ENCODE peak calls at places on chromosomes 1 and 21, in ten cellular contexts. C, T, U, Z, M, W, O, B, I and P are unnamed samples.

GRCh38 chr1:153577624-153578051 is 12.0 kb upstream of the S100A2 start:
- DNase-seq in W (no peak), M (no peak), I (no peak), O (no peak), C (no peak), Z (no peak), T (no peak), B (no peak), U (no peak), P (no peak)

GRCh38 chr1:156881101-156881500 is 12.4 kb upstream of the PEAR1 start:
- DNase-seq in U (no peak), B (no peak), C (no peak), M (no peak), O (no peak), T (no peak), Z (no peak), I (no peak), W (no peak), P (no peak)

GRCh38 chr1:225965231-225965630 is 24.2 kb upstream of the LEFTY2 start:
- DNase-seq in U (no peak), O (no peak), W (no peak), C (no peak), Z (no peak), T (no peak), I (no peak), B (no peak), M (no peak), P (no peak)

GRCh38 chr1:44929556-44929955 is 56.8 kb downstream of the EIF2B3 start:
- DNase-seq in B (no peak), W (no peak), T (no peak), I (no peak), C (no peak), Z (no peak), M (no peak), O (no peak), U (no peak), P (no peak)

GRCh38 chr1:208161656-208162375 is 82.4 kb downstream of the PLXNA2 start:
- DNase-seq in U (no peak), O (no peak), I (no peak), Z (no peak), C (no peak), B (no peak), T (no peak), M (no peak), W (no peak), P (no peak)

GRCh38 chr1:215076312-215076711 is 6.2 kb upstream of the KCNK2 start:
- DNase-seq in C (no peak), T (no peak), O (no peak), Z (peak), U (peak), B (no peak), I (no peak), M (peak), W (no peak), P (peak)

GRCh38 chr1:198175418-198176170 is 18.8 kb downstream of the NEK7 start:
- DNase-seq in O (no peak), U (peak), I (no peak), Z (no peak), T (no peak), W (no peak), B (no peak), C (no peak), M (peak), P (no peak)

GRCh38 chr1:247332215-247332900 is 691 bp upstream of the ZNF496 start:
- DNase-seq in O (peak), M (peak), I (peak), C (peak), T (peak), U (peak), W (no peak), Z (peak), B (peak), P (no peak)

GRCh38 chr1:243260221-243260880 is 4.5 kb downstream of the SDCCAG8 start:
- DNase-seq in B (no peak), M (no peak), U (no peak), C (no peak), T (no peak), I (no peak), W (no peak), O (no peak), Z (no peak), P (no peak)

GRCh38 chr21:31098576-31099005 is 60.3 kb upstream of the KRTAP19-8 start:
- DNase-seq in C (peak), I (peak), U (peak), T (peak), Z (peak), M (peak), B (peak), W (peak), O (peak), P (peak)

GRCh38 chr1:235908742-235909520 is 42.2 kb upstream of the LYST start:
- DNase-seq in I (no peak), W (no peak), Z (no peak), T (peak), C (no peak), U (peak), M (no peak), B (no peak), O (no peak), P (no peak)

GRCh38 chr1:229557913-229558414 is 543 bp downstream of the ABCB10 start:
- DNase-seq in U (peak), I (peak), T (peak), B (peak), W (no peak), O (peak), M (peak), Z (peak), C (peak), P (no peak)

GRCh38 chr1:218459450-218459849 is 114.3 kb downstream of the TGFB2 start:
- DNase-seq in W (no peak), B (peak), U (no peak), I (no peak), M (no peak), Z (no peak), C (no peak), O (no peak), T (no peak), P (no peak)

GRCh38 chr1:6631058-6631457 is 6.4 kb downstream of the THAP3 start:
- DNase-seq in U (no peak), T (no peak), W (no peak), M (no peak), C (no peak), B (peak), Z (no peak), I (no peak), O (no peak), P (no peak)

GRCh38 chr1:5907386-5907785 is 84.8 kb downstream of the NPHP4 start:
- DNase-seq in W (no peak), I (no peak), O (no peak), Z (no peak), U (no peak), M (no peak), T (no peak), C (no peak), B (no peak), P (no peak)

GRCh38 chr1:54117815-54118563 is 34.8 kb downstream of the CDCP2 start:
- DNase-seq in T (no peak), I (no peak), U (no peak), O (no peak), W (no peak), Z (no peak), C (peak), B (no peak), M (no peak), P (no peak)

GRCh38 chr1:59057211-59057694 is 239.6 kb upstream of the FGGY start:
- DNase-seq in W (no peak), B (no peak), U (peak), T (peak), Z (peak), C (no peak), M (no peak), O (no peak), I (no peak), P (no peak)

GRCh38 chr1:114457675-114458074 is 53.3 kb downstream of the TRIM33 start:
- DNase-seq in O (no peak), Z (no peak), T (no peak), B (no peak), C (no peak), I (no peak), U (peak), W (no peak), M (no peak), P (no peak)

GRCh38 chr1:209728466-209728865 is 23.8 kb downstream of the HSD11B1 start:
- DNase-seq in T (no peak), W (no peak), U (no peak), C (no peak), I (no peak), M (no peak), O (no peak), Z (no peak), B (peak), P (no peak)

GRCh38 chr1:247111259-247111635 is 7.1 kb upstream of the ZNF669 start:
- DNase-seq in O (peak), T (no peak), U (no peak), C (no peak), M (peak), W (no peak), I (no peak), B (no peak), Z (peak), P (no peak)

GRCh38 chr1:6864166-6864565 is 78.9 kb downstream of the CAMTA1 start:
- DNase-seq in B (no peak), Z (no peak), M (no peak), W (no peak), T (no peak), O (no peak), U (no peak), I (no peak), C (no peak), P (no peak)

GRCh38 chr1:68175621-68176398 is 56.5 kb downstream of the WLS start:
- DNase-seq in C (no peak), U (peak), Z (no peak), B (no peak), M (no peak), T (no peak), I (no peak), O (no peak), W (no peak), P (no peak)

GRCh38 chr1:201562659-201563405 is 23.9 kb downstream of the NAV1 start:
- DNase-seq in I (no peak), C (no peak), T (no peak), O (no peak), M (no peak), U (peak), W (no peak), Z (no peak), B (no peak), P (no peak)

GRCh38 chr1:23673086-23673813 is 18.4 kb upstream of the RPL11 start:
- DNase-seq in W (no peak), C (no peak), M (peak), I (no peak), B (no peak), U (peak), O (no peak), T (peak), Z (peak), P (peak)

GRCh38 chr21:46226920-46227599 is 1.5 kb downstream of the LSS start:
- DNase-seq in B (peak), W (no peak), T (no peak), U (peak), C (peak), O (peak), I (no peak), M (peak), Z (no peak), P (no peak)

GRCh38 chr1:167795810-167796740 is 74.3 kb downstream of the MPZL1 start:
- DNase-seq in C (no peak), B (no peak), M (no peak), W (no peak), O (no peak), T (no peak), Z (no peak), I (no peak), U (no peak), P (no peak)

GRCh38 chr1:54699936-54700525 is 15.6 kb upstream of the TTC4 start:
- DNase-seq in M (no peak), U (no peak), I (no peak), W (no peak), T (no peak), Z (no peak), B (no peak), O (no peak), C (no peak), P (no peak)

GRCh38 chr1:24888061-24888970 is 41.8 kb downstream of the RUNX3 start:
- DNase-seq in I (no peak), T (no peak), W (no peak), O (no peak), Z (no peak), C (no peak), B (no peak), U (no peak), M (peak), P (no peak)

GRCh38 chr1:64623750-64624445 is 121.0 kb upstream of the RAVER2 start:
- DNase-seq in B (no peak), M (no peak), T (no peak), C (no peak), Z (no peak), U (peak), I (peak), W (no peak), O (no peak), P (no peak)

GRCh38 chr21:41507521-41508414 is at the start of gene TMPRSS2:
- DNase-seq in O (no peak), C (peak), T (no peak), M (no peak), W (no peak), B (no peak), Z (peak), U (no peak), I (no peak), P (no peak)

GRCh38 chr1:223029985-223030769 is 112.9 kb downstream of the TLR5 start:
- DNase-seq in O (no peak), B (no peak), I (no peak), T (no peak), Z (peak), W (no peak), C (no peak), M (no peak), U (no peak), P (peak)

GRCh38 chr21:44656868-44657267 is 864 bp upstream of the KRTAP12-3 start:
- DNase-seq in I (no peak), W (no peak), M (no peak), Z (no peak), O (no peak), T (no peak), U (no peak), B (no peak), C (no peak), P (no peak)

GRCh38 chr1:247496581-247497285 is 38.8 kb upstream of the OR2B11 start:
- DNase-seq in B (no peak), Z (no peak), W (no peak), O (no peak), C (no peak), I (no peak), U (peak), T (no peak), M (no peak), P (no peak)

GRCh38 chr1:154729031-154729442 is 121.1 kb upstream of the ADAR start:
- DNase-seq in I (no peak), C (no peak), T (no peak), O (no peak), U (peak), M (no peak), W (no peak), Z (no peak), B (no peak), P (no peak)

GRCh38 chr1:223258751-223259177 is 105.2 kb downstream of the SUSD4 start:
- DNase-seq in W (no peak), O (no peak), M (no peak), I (no peak), B (no peak), Z (no peak), C (no peak), U (peak), T (peak), P (peak)

GRCh38 chr1:24236170-24237045 is 49.3 kb upstream of the IFNLR1 start:
- DNase-seq in U (peak), O (no peak), C (no peak), M (peak), W (peak), T (peak), B (no peak), I (peak), Z (no peak), P (no peak)

GRCh38 chr1:17686258-17686657 is 68.9 kb upstream of the ACTL8 start:
- DNase-seq in W (no peak), M (no peak), B (no peak), I (no peak), T (no peak), U (no peak), Z (no peak), O (no peak), C (no peak), P (no peak)

GRCh38 chr21:35316933-35317332 is 267.8 kb upstream of the RUNX1 start:
- DNase-seq in Z (no peak), W (no peak), B (no peak), O (no peak), U (peak), C (no peak), M (no peak), I (peak), T (no peak), P (no peak)

GRCh38 chr1:45913183-45913924 is 109.9 kb downstream of the MAST2 start:
- DNase-seq in T (peak), B (no peak), O (no peak), C (no peak), I (peak), Z (no peak), U (peak), M (no peak), W (no peak), P (no peak)